ENCODE peak calls at places on chromosome 21, in four cellular contexts. One of them, this sample, is unnamed.

GRCh38 chr21:44846485-44847260 is 26.8 kb downstream of the PTTG1IP start:
- DNase-seq in HepG2: peak
- DNase-seq in K562: no peak
- DNase-seq in A549: no peak
- DNase-seq in this sample: peak

GRCh38 chr21:37061926-37062591 is 10.8 kb downstream of the PIGP start:
- DNase-seq in K562: no peak
- DNase-seq in HepG2: peak
- DNase-seq in A549: no peak
- DNase-seq in this sample: peak

GRCh38 chr21:38649120-38649519 is 150.8 kb upstream of the ERG start:
- DNase-seq in HepG2: no peak
- DNase-seq in K562: peak
- DNase-seq in A549: no peak
- DNase-seq in this sample: no peak

GRCh38 chr21:29219165-29219770 is 79.5 kb upstream of the BACH1 start:
- DNase-seq in K562: no peak
- DNase-seq in A549: no peak
- DNase-seq in HepG2: no peak
- DNase-seq in this sample: no peak

GRCh38 chr21:20647603-20648002 is 350.6 kb upstream of the NCAM2 start:
- DNase-seq in A549: no peak
- DNase-seq in HepG2: no peak
- DNase-seq in K562: no peak
- DNase-seq in this sample: no peak

GRCh38 chr21:46180778-46181391 is 3.4 kb downstream of the SPATC1L start:
- DNase-seq in K562: no peak
- DNase-seq in A549: no peak
- DNase-seq in HepG2: no peak
- DNase-seq in this sample: no peak

GRCh38 chr21:38761531-38761930 is 44.2 kb upstream of the ETS2 start:
- DNase-seq in HepG2: no peak
- DNase-seq in K562: no peak
- DNase-seq in A549: no peak
- DNase-seq in this sample: peak

GRCh38 chr21:45499201-45499750 is 43.0 kb downstream of the SLC19A1 start:
- DNase-seq in K562: no peak
- DNase-seq in A549: no peak
- DNase-seq in HepG2: no peak
- DNase-seq in this sample: no peak

GRCh38 chr21:28235169-28235892 is 757.3 kb downstream of the LTN1 start:
- DNase-seq in A549: no peak
- DNase-seq in K562: no peak
- DNase-seq in HepG2: no peak
- DNase-seq in this sample: peak

GRCh38 chr21:39014751-39015150 is 168.5 kb downstream of the PSMG1 start:
- DNase-seq in HepG2: no peak
- DNase-seq in A549: no peak
- DNase-seq in K562: no peak
- DNase-seq in this sample: peak

GRCh38 chr21:17732306-17732705 is 86.8 kb downstream of the C21orf91 start:
- DNase-seq in HepG2: no peak
- DNase-seq in A549: no peak
- DNase-seq in K562: no peak
- DNase-seq in this sample: no peak

GRCh38 chr21:15732290-15732995 is 2.7 kb downstream of the USP25 start:
- DNase-seq in HepG2: peak
- DNase-seq in A549: no peak
- DNase-seq in K562: no peak
- DNase-seq in this sample: peak

GRCh38 chr21:17769049-17769845 is 49.9 kb downstream of the C21orf91 start:
- DNase-seq in A549: no peak
- DNase-seq in HepG2: no peak
- DNase-seq in K562: no peak
- DNase-seq in this sample: no peak

GRCh38 chr21:27804515-27804914 is 837.6 kb upstream of the ADAMTS5 start:
- DNase-seq in HepG2: no peak
- DNase-seq in A549: no peak
- DNase-seq in K562: no peak
- DNase-seq in this sample: no peak

GRCh38 chr21:45460611-45461368 is 55.8 kb downstream of the COL18A1 start:
- DNase-seq in K562: no peak
- DNase-seq in A549: no peak
- DNase-seq in HepG2: peak
- DNase-seq in this sample: peak

GRCh38 chr21:46184625-46185555 is 631 bp upstream of the SPATC1L start:
- DNase-seq in A549: no peak
- DNase-seq in HepG2: peak
- DNase-seq in K562: peak
- DNase-seq in this sample: peak

GRCh38 chr21:37636152-37636860 is 269.7 kb downstream of the DYRK1A start:
- DNase-seq in K562: no peak
- DNase-seq in A549: peak
- DNase-seq in HepG2: no peak
- DNase-seq in this sample: no peak

GRCh38 chr21:44083631-44084291 is 23.4 kb upstream of the PWP2 start:
- DNase-seq in HepG2: no peak
- DNase-seq in K562: no peak
- DNase-seq in A549: no peak
- DNase-seq in this sample: no peak

DNA sequence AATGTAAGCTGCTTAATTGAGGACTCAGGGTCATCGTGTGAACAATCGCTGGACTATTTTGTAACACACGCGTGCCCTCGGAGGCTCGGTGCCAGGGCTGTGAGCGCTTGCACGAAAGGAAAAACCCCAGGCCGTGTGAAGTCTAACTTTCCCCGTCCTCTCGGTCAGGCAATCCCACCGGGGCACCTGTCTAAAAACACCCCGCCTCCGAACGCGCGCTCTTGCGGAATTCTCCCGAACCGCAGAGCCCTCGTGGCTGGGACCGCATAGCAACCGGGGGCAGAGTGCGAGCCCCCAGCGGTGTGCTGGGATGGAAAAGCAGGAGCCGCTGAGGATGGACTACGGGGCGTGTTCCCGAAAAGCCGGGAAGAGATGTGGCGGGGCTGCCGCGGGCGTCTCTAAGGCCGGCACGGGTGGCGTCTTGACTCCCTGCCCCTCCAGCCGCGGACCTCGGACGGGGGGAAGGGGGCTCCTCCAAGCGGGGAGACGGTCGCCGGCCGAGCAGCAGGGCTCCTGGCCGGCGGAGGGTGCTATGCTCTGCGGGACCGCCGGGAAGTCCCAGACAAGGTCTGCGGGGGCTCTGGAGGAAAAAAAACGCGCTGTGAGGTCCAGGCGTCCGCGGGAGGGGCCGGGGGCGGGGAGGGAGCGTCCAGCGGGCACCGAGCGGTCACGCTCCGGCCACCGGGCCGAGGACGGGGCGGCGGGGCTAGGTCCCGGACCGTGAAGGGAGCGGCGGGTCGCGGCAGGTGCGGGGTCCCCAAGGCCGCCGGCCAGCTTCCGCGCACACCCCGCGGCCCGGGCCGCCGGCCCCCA is 936 bp downstream of the ZBTB21 start:
- DNase-seq in A549: peak
- DNase-seq in HepG2: peak
- DNase-seq in K562: peak
- DNase-seq in this sample: peak
- TF ChIP-seq POLR2A in A549: no peak
- TF ChIP-seq POLR2A in HepG2: no peak
- TF ChIP-seq POLR2A in K562: no peak
- TF ChIP-seq POLR2A in this sample: no peak

GRCh38 chr21:34201441-34201838 is 128.1 kb downstream of the MRPS6 start:
- DNase-seq in A549: no peak
- DNase-seq in K562: no peak
- DNase-seq in HepG2: no peak
- DNase-seq in this sample: peak

GRCh38 chr21:34204021-34204420 is 130.6 kb downstream of the MRPS6 start:
- DNase-seq in K562: no peak
- DNase-seq in HepG2: no peak
- DNase-seq in A549: no peak
- DNase-seq in this sample: no peak

GRCh38 chr21:34204481-34205439 is 131.4 kb downstream of the MRPS6 start:
- DNase-seq in K562: no peak
- DNase-seq in HepG2: no peak
- DNase-seq in A549: no peak
- DNase-seq in this sample: no peak

GRCh38 chr21:34201001-34201400 is 127.6 kb downstream of the MRPS6 start:
- DNase-seq in K562: no peak
- DNase-seq in HepG2: no peak
- DNase-seq in A549: no peak
- DNase-seq in this sample: peak

GRCh38 chr21:34202553-34203332 is 129.4 kb downstream of the MRPS6 start:
- DNase-seq in K562: no peak
- DNase-seq in A549: no peak
- DNase-seq in HepG2: no peak
- DNase-seq in this sample: peak
- TF ChIP-seq MYC in K562: no peak
- TF ChIP-seq MYC in A549: no peak
- TF ChIP-seq MYC in HepG2: no peak
- TF ChIP-seq MYC in this sample: no peak

DNA sequence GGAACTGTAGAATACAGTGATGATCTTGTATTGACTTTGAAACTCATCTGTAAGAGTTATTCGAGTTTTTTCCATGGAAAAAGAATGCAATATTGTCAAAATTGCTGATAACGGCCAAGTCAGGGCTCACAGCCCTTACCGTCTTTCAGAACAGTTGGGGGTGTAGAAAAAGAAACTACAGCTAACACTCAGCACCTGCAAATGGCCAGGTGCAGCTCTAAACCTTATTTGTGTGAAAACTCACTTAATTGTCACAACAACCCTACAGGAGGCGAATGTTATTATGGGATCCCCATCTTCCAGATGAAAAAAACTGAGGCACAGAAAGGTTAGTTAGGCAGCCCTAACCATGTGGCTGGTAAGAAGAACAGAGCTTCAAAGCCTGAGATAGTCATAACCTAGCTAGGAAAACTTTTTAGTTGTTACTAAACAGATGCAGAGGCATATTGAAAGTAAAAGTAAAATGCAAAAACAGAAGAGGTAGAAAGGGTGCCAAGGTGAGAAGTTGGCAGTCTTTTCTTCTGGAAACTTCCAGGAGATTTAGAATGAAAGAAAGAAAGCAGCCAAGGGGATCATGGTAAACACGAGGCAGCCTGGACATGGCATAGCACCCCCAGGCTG is 76.4 kb downstream of the DSCAM start:
- DNase-seq in K562: no peak
- DNase-seq in A549: no peak
- DNase-seq in HepG2: no peak
- DNase-seq in this sample: no peak
- TF ChIP-seq MAX in K562: no peak
- TF ChIP-seq MAX in A549: no peak
- TF ChIP-seq MAX in HepG2: no peak
- TF ChIP-seq MAX in this sample: no peak

DNA sequence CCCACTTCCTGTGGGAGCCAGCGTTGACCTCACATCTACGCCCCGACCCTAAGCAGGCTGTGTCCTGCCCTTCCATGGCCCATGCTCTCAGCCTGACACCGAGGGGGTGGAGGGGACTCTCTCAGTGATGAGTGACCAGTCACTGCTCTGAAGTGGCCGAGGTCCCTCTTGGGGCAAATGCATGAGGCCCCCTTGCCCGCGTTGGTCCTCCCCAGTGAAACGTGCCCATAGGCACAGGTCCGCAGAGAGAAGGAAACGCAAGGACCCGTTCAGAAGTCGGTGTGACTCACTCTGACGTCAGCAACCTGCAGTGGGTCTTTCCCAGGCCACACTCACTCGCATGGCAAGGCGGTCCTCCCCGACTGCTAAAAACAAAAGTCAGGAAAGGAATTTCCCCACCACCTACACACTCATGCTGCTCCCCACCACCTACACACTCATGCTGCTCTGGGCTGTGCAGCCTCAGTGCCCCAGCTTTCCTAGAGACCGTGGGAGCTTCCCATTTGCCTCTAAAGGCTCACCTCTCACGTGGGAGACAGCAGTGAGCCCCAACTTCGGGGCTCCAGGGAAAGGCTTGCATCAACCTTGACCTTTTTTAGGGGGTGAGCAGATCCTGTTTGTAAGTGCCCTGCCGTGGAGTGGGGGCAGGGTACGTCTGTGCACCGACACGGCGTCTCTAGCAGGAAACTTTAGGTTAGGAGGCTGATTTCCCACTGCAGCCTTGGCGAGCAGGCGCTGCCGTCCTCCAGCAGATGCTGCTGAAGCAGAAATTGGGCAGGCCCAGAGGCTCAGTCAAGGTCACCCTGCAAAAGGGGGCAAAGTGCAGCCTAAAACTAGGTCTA is 11.4 kb downstream of the UBASH3A start:
- DNase-seq in HepG2: no peak
- DNase-seq in K562: peak
- DNase-seq in A549: peak
- DNase-seq in this sample: peak
- TF ChIP-seq POLR2A in HepG2: no peak
- TF ChIP-seq POLR2A in K562: no peak
- TF ChIP-seq POLR2A in A549: no peak
- TF ChIP-seq POLR2A in this sample: no peak

GRCh38 chr21:25176637-25177412 is 430.5 kb downstream of the MRPL39 start:
- DNase-seq in A549: no peak
- DNase-seq in HepG2: no peak
- DNase-seq in K562: no peak
- DNase-seq in this sample: no peak

GRCh38 chr21:25169370-25169769 is 437.9 kb downstream of the MRPL39 start:
- DNase-seq in A549: no peak
- DNase-seq in K562: no peak
- DNase-seq in HepG2: no peak
- DNase-seq in this sample: no peak

GRCh38 chr21:25175938-25176337 is 431.3 kb downstream of the MRPL39 start:
- DNase-seq in K562: no peak
- DNase-seq in A549: no peak
- DNase-seq in HepG2: no peak
- DNase-seq in this sample: no peak

GRCh38 chr21:25170681-25171080 is 436.6 kb downstream of the MRPL39 start:
- DNase-seq in A549: no peak
- DNase-seq in HepG2: no peak
- DNase-seq in K562: no peak
- DNase-seq in this sample: peak

DNA sequence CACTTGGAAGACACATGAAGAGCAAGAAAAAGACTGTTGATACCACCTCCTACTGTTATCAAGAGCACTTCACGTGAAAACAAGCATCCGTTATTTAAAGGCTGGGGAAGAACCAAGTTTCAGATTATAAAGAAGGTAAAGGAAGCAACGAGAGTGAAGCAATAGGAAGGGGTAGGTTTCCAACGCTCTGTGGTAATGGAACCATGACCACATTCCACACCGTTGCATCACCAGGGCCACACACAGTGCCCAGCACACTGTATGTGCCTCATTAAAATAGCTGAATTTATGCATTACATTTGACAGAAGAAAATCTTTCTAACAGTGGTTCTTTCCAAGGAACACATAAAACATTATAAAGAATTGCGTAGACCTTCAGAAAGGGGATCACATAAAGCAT is 435.8 kb downstream of the MRPL39 start:
- DNase-seq in K562: no peak
- DNase-seq in A549: no peak
- DNase-seq in HepG2: no peak
- DNase-seq in this sample: peak
- TF ChIP-seq MYC in K562: no peak
- TF ChIP-seq MYC in A549: no peak
- TF ChIP-seq MYC in HepG2: no peak
- TF ChIP-seq MYC in this sample: no peak